ENCODE peak calls at places on chromosomes 3 and 15, in eight cellular contexts. Q is IMR-90, S is pancreas, T is AG04450, V is psoas muscle, C is sigmoid colon, K is body of pancreas, U is transverse colon. F is an unnamed sample.

GRCh38 chr3:180467177-180467576 is 134.8 kb upstream of the TTC14 start:
- DNase-seq in T (no peak), C (no peak), K (no peak), S (no peak), V (no peak), Q (no peak), U (no peak), F (no peak)

GRCh38 chr15:96160800-96161199 is 169.7 kb upstream of the NR2F2 start:
- DNase-seq in Q (no peak), T (no peak), V (no peak), K (peak; percentile 50), S (peak; percentile 30), U (no peak), C (no peak), F (no peak)

GRCh38 chr3:13133471-13133981 is 60.3 kb upstream of the IQSEC1 start:
- DNase-seq in T (no peak), U (peak; percentile 0), S (no peak), V (no peak), K (peak; percentile 0), C (peak; percentile 30), Q (no peak), F (no peak)

GRCh38 chr3:71652786-71653419 is 69.4 kb upstream of the FOXP1 start:
- DNase-seq in K (peak; percentile 91), C (peak; percentile 80), T (peak; percentile 45), Q (peak; percentile 72), U (peak; percentile 37), S (peak; percentile 72), V (peak; percentile 28), F (peak; percentile 42)

GRCh38 chr3:128801779-128802369 is 75.9 kb downstream of the RAB7A start:
- DNase-seq in Q (no peak), K (no peak), V (peak; percentile 45), C (no peak), T (no peak), S (no peak), U (no peak), F (no peak)

GRCh38 chr3:141452045-141452444 is 34.8 kb upstream of the RASA2 start:
- DNase-seq in C (no peak), S (no peak), U (no peak), T (no peak), V (no peak), K (no peak), Q (peak; percentile 80), F (peak; percentile 67)

GRCh38 chr15:31362121-31362520 is 35.5 kb downstream of the KLF13 start:
- DNase-seq in V (no peak), K (no peak), Q (no peak), S (no peak), U (no peak), C (no peak), T (no peak), F (no peak)

GRCh38 chr3:29758108-29759020 is 477.5 kb downstream of the RBMS3 start:
- DNase-seq in U (no peak), S (no peak), V (no peak), C (no peak), Q (peak; percentile 85), K (no peak), T (peak; percentile 50), F (no peak)

GRCh38 chr3:192896208-192896607 is 21.4 kb downstream of the MB21D2 start:
- DNase-seq in S (no peak), V (no peak), C (no peak), Q (no peak), U (no peak), K (no peak), T (no peak), F (no peak)

GRCh38 chr3:37737134-37737533 is 124.5 kb upstream of the CTDSPL start:
- DNase-seq in K (no peak), V (no peak), S (no peak), C (no peak), U (no peak), T (no peak), Q (no peak), F (no peak)

GRCh38 chr3:156611870-156612494 is 57.1 kb upstream of the SSR3 start:
- DNase-seq in Q (no peak), T (no peak), C (no peak), U (no peak), K (no peak), S (no peak), V (no peak), F (peak; percentile 100)

GRCh38 chr15:79296583-79296982 is 14.1 kb downstream of the ANKRD34C start:
- DNase-seq in Q (no peak), S (no peak), K (no peak), C (no peak), U (no peak), V (no peak), T (no peak), F (no peak)

GRCh38 chr3:108287146-108287545 is 9.2 kb upstream of the HHLA2 start:
- DNase-seq in V (no peak), K (no peak), U (no peak), T (no peak), S (no peak), Q (no peak), C (no peak), F (no peak)

GRCh38 chr3:58206406-58207011 is 4.3 kb downstream of the DNASE1L3 start:
- DNase-seq in V (no peak), C (no peak), U (no peak), K (no peak), T (no peak), Q (peak; percentile 56), S (no peak), F (no peak)

GRCh38 chr3:104916971-104917370 is 449.7 kb upstream of the ALCAM start:
- DNase-seq in V (no peak), S (no peak), T (no peak), U (no peak), C (no peak), K (no peak), Q (peak; percentile 55), F (no peak)

GRCh38 chr3:117719316-117719926 is 1009.8 kb downstream of the TUSC7 start:
- DNase-seq in K (peak; percentile 11), S (no peak), T (no peak), C (no peak), V (no peak), Q (peak; percentile 40), U (no peak), F (no peak)

GRCh38 chr3:195802261-195802701 is 9.4 kb downstream of the MUC4 start:
- DNase-seq in U (no peak), K (no peak), S (no peak), Q (no peak), C (peak; percentile 52), T (no peak), V (no peak), F (no peak)

GRCh38 chr15:86082619-86083377 is 3.1 kb downstream of the AGBL1 start:
- DNase-seq in C (no peak), V (peak; percentile 34), T (no peak), Q (no peak), K (no peak), U (no peak), S (no peak), F (no peak)

GRCh38 chr3:43978708-43979107 is 263.0 kb upstream of the TOPAZ1 start:
- DNase-seq in C (no peak), T (no peak), S (no peak), K (no peak), U (no peak), Q (no peak), V (no peak), F (no peak)

GRCh38 chr3:72275296-72275820 is 490.4 kb upstream of the PROK2 start:
- DNase-seq in C (no peak), V (no peak), T (no peak), Q (no peak), S (no peak), U (no peak), K (no peak), F (no peak)

GRCh38 chr3:188727052-188727451 is 444.7 kb upstream of the TPRG1 start:
- DNase-seq in T (no peak), K (no peak), U (no peak), V (no peak), S (no peak), C (no peak), Q (no peak), F (no peak)

DNA sequence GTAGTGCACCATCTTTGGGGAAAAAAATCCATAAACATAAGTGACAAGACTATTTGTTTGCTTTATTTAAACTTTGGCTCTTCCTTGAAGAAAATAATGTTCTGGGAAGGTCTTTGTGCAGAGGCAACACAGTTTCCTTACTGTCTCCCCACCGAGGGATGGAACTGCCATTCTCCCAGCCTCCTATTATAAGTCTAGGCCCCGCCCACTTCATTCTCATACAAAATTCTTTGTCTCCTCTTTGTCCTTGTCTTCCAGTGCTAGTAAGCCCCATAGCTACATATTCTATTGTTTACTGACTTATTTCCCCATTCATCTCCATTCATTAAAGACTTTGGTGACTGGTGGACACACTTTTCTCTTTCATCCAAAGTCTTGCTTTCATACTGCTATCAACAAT is 316.5 kb upstream of the ROBO2 start:
- DNase-seq in K (no peak), S (no peak), V (no peak), U (no peak), Q (no peak), T (no peak), C (no peak), F (no peak)
- H3K4me3 ChIP-seq in K (no peak overlapping the region), S (no peak overlapping the region), V (no peak overlapping the region), U (no peak overlapping the region), Q (no peak overlapping the region), T (no peak overlapping the region), C (no peak overlapping the region), F (no peak overlapping the region)

GRCh38 chr3:145359040-145359439 is 801.9 kb downstream of the PLOD2 start:
- DNase-seq in U (no peak), S (no peak), V (no peak), T (no peak), K (no peak), C (no peak), Q (no peak), F (no peak)

GRCh38 chr3:145355175-145355574 is 805.8 kb downstream of the PLOD2 start:
- DNase-seq in V (no peak), K (no peak), C (no peak), Q (no peak), T (no peak), U (no peak), S (no peak), F (no peak)

DNA sequence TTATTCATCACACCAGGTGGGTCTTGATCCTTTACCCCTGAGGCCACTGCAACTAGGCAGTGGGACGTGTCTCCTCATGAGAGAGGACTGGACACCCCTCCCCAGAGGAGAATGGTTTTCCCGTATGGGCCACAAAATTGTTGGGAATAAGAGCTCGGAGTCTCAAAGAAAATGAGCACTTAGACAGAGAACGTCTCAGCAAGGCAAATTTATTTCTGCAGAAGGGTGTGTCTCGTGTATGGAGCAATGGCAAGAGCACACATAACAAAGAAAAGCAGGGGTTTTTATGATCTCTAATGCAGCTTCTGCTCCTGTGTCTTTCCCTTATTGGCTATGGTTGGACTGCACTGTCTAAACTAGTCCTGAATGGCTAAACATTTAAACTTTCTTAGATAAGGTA is 803.5 kb downstream of the PLOD2 start:
- DNase-seq in T (no peak), K (no peak), C (no peak), U (no peak), V (no peak), Q (no peak), S (no peak), F (no peak)
- H3K9me3 ChIP-seq in T (no peaks in the 10 kb centered on the region), K (peaks cover 6% of the 10 kb centered on the region), C (peaks cover 4% of the 10 kb centered on the region), U (no peaks in the 10 kb centered on the region), V (peaks cover 17% of the 10 kb centered on the region), Q (peaks cover 7% of the 10 kb centered on the region), S (no peaks in the 10 kb centered on the region), F (peaks cover 8% of the 10 kb centered on the region)

GRCh38 chr3:42031808-42032475 is 59.2 kb upstream of the TRAK1 start:
- DNase-seq in U (no peak), C (peak; percentile 68), V (no peak), Q (peak; percentile 63), T (no peak), K (no peak), S (no peak), F (no peak)
- H3K4me3 ChIP-seq in U (no peak overlapping the region), C (no peak overlapping the region), V (no peak overlapping the region), Q (no peak overlapping the region), T (no peak overlapping the region), K (no peak overlapping the region), S (no peak overlapping the region), F (no peak overlapping the region)

GRCh38 chr15:17026633-17027032 is 3515.0 kb downstream of the GOLGA6L6 start:
- DNase-seq in C (no peak), T (no peak), K (no peak), S (no peak), Q (no peak), U (no peak), V (no peak), F (no peak)
- H3K9me3 ChIP-seq in C (no peaks in the 10 kb centered on the region), T (no peaks in the 10 kb centered on the region), K (no peaks in the 10 kb centered on the region), S (no peaks in the 10 kb centered on the region), Q (no peaks in the 10 kb centered on the region), U (peaks cover 33% of the 10 kb centered on the region), V (no peaks in the 10 kb centered on the region), F (no peaks in the 10 kb centered on the region)

F was measured in SK-N-MC.